ENCODE peak calls at places on chromosomes 12 and 14, in five cellular contexts. Z is heart right ventricle, D is kidney, S is OCI-LY7, K is fibroblast of lung. Y is an unnamed sample.

GRCh38 chr12:70240677-70241076 is 2.6 kb upstream of the CNOT2 start:
- DNase-seq in S (no peak), D (no peak), K (no peak), Z (no peak), Y (no peak)

GRCh38 chr12:7555752-7556151 is 52.2 kb upstream of the CD163 start:
- DNase-seq in D (no peak), S (no peak), K (peak; percentile 81), Z (no peak), Y (no peak)

GRCh38 chr14:35534884-35535793 is 1.2 kb downstream of the INSM2 start:
- DNase-seq in S (peak; percentile 20), K (peak; percentile 63), Z (peak; percentile 44), D (peak; percentile 88), Y (no peak)

GRCh38 chr12:57868211-57868610 is 21.7 kb upstream of the CTDSP2 start:
- DNase-seq in Z (no peak), K (no peak), S (no peak), D (no peak), Y (no peak)

GRCh38 chr12:115209230-115209629 is 525.3 kb upstream of the TBX3 start:
- DNase-seq in K (no peak), D (no peak), Z (no peak), S (no peak), Y (no peak)

GRCh38 chr14:28952707-28953106 is 186.1 kb downstream of the FOXG1 start:
- DNase-seq in K (no peak), D (no peak), Z (no peak), S (no peak), Y (no peak)

GRCh38 chr14:23306412-23307145 is at the start of gene BCL2L2:
- DNase-seq in S (peak; percentile 74), Z (peak; percentile 94), D (peak; percentile 97), K (peak; percentile 90), Y (peak; percentile 77)

GRCh38 chr12:97404549-97404948 is 58.1 kb upstream of the RMST start:
- DNase-seq in S (peak; percentile 51), Z (peak; percentile 11), D (no peak), K (peak; percentile 11), Y (no peak)

GRCh38 chr14:104591506-104592291 is 12.1 kb downstream of the C14orf180 start:
- DNase-seq in D (peak; percentile 62), K (no peak), S (no peak), Z (no peak), Y (no peak)

DNA sequence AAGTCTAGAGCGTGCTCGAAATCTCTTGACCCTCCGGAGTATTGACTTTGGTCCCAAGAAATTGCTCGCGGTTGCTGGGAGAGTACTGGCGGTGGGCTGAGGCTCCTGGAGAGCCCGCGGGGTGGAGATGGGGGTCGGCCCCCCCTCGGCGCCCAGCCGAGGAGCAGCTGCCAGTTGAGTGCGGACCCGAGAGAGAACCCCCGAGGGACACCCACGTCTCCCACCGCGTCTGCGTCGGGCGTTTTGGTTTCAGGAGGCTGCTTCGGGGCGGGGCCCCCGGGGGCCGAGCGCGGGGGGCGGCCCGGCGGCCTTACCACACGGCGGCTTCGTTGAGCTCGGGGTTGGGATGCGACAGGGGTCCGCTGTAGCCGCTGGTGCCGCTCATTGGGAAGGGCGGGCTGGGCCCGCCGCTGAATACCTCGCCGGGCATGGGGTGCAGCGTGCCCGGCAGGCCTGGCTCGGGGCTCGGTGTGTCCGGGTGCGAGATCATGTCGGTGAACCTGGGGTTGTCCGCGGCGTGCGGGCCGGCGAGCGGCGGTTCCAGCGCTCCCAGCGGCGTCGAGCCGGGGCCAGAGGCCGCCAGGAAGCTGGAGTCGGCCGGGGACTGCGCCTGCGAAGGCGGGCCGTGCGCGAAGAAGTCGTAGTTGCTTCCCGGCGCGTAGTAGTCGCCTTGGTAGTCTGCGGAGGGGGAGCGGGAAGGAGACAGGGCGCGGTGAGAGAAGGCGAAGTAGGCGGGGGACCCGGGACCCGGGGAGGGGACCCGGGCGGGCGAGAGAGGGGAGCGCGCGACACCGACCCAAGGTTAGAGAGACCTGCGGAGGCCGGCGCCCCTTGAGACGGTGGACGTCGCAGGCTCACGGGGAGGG is 8.6 kb downstream of the LHX5 start:
- DNase-seq in S (no peak), K (no peak), D (peak; percentile 65), Z (no peak), Y (no peak)
- H3K4me3 ChIP-seq in S (no peak overlapping the region), K (no peak overlapping the region), D (no peak overlapping the region), Z (peak overlapping the region; percentile 36), Y (peak overlapping the region; percentile 64)

GRCh38 chr14:48536318-48536717 is 860.9 kb upstream of the MDGA2 start:
- DNase-seq in S (peak; percentile 2), Z (no peak), K (no peak), D (no peak), Y (no peak)
- TF ChIP-seq CTCF in S (no peak), Z (no peak), K (no peak), D (no peak), Y (no peak)

GRCh38 chr12:55704824-55705780 is 2.6 kb downstream of the ITGA7 start:
- DNase-seq in D (peak; percentile 37), S (no peak), K (no peak), Z (no peak), Y (no peak)

GRCh38 chr12:55702861-55703260 is 4.8 kb downstream of the ITGA7 start:
- DNase-seq in K (no peak), D (peak; percentile 56), S (no peak), Z (no peak), Y (no peak)

GRCh38 chr12:55705802-55706402 is 1.8 kb downstream of the ITGA7 start:
- DNase-seq in D (peak; percentile 35), Z (no peak), K (no peak), S (peak; percentile 63), Y (no peak)

GRCh38 chr12:55703976-55704761 is 3.5 kb downstream of the ITGA7 start:
- DNase-seq in K (peak; percentile 29), S (no peak), D (peak; percentile 66), Z (peak; percentile 79), Y (no peak)

GRCh38 chr12:55703288-55703687 is 4.4 kb downstream of the ITGA7 start:
- DNase-seq in D (peak; percentile 32), Z (peak; percentile 78), K (no peak), S (no peak), Y (no peak)
- H3K4me1 ChIP-seq in D (peaks cover 12% of the 10 kb centered on the region), Z (peaks cover 45% of the 10 kb centered on the region), K (peaks cover 13% of the 10 kb centered on the region), S (peaks cover 11% of the 10 kb centered on the region), Y (peaks cover 15% of the 10 kb centered on the region)

GRCh38 chr14:68952544-68953535 is 26.3 kb downstream of the ACTN1 start:
- DNase-seq in S (no peak), D (peak; percentile 71), K (peak; percentile 98), Z (peak; percentile 77), Y (no peak)
- H3K4me3 ChIP-seq in S (no peak overlapping the region), D (no peak overlapping the region), K (peak overlapping the region; percentile 11), Z (peak overlapping the region; percentile 33), Y (peak overlapping the region; percentile 65)

GRCh38 chr12:4584281-4584680 is 22.3 kb downstream of the DYRK4 start:
- DNase-seq in S (peak; percentile 81), K (no peak), Z (no peak), D (no peak), Y (no peak)

GRCh38 chr12:4580165-4580773 is 18.3 kb downstream of the DYRK4 start:
- DNase-seq in D (no peak), Z (no peak), K (no peak), S (no peak), Y (no peak)

GRCh38 chr12:4584896-4585295 is 22.9 kb downstream of the DYRK4 start:
- DNase-seq in D (no peak), S (no peak), Z (no peak), K (no peak), Y (no peak)

DNA sequence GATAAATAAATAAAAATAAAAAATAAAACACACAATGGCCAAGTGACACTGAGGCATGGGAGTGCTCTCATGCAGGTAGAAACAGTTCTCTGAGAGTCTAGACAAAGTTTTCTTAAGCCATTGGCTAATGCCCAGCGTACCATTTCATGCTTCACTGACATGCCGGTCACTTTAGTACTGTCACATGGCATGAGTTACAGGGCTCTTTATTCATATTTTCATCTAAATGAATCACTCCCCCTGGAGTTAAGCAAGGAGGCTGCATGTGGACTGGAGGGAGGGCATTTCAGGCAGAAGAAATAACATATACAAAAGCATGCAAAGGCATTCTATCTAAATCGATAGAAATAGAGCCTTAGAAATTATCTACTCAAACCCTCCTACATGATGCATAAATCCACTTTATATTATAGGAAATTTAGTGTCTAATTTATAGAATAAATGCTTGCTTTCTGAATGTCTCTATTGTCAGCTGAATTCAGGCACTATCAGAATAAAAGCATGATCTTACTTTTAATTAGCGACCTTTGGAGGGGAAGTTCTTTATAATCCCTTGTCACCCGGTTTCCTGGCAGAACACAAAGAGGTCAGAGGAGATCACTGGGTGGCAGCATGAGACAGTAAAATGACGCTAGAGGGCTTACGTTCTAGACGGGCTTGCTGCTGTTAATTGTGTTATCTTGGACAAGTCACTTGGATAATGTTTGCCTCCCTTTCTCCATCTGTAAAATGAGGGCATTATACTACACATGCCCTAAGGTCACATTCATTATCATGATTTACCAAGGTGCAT is 17.5 kb downstream of the DYRK4 start:
- DNase-seq in S (peak; percentile 72), D (no peak), K (peak; percentile 15), Z (no peak), Y (no peak)
- TF ChIP-seq CTCF in S (peak; percentile 84), D (peak; percentile 3), K (peak; percentile 35), Z (no peak), Y (no peak)

GRCh38 chr14:73758392-73759182 is 44.4 kb upstream of the PNMA1 start:
- DNase-seq in D (peak; percentile 92), K (peak; percentile 56), S (peak; percentile 85), Z (peak; percentile 65), Y (no peak)
- H3K4me1 ChIP-seq in D (peaks cover 76% of the 10 kb centered on the region), K (peaks cover 60% of the 10 kb centered on the region), S (peaks cover 77% of the 10 kb centered on the region), Z (peaks cover 84% of the 10 kb centered on the region), Y (peaks cover 70% of the 10 kb centered on the region)

DNA sequence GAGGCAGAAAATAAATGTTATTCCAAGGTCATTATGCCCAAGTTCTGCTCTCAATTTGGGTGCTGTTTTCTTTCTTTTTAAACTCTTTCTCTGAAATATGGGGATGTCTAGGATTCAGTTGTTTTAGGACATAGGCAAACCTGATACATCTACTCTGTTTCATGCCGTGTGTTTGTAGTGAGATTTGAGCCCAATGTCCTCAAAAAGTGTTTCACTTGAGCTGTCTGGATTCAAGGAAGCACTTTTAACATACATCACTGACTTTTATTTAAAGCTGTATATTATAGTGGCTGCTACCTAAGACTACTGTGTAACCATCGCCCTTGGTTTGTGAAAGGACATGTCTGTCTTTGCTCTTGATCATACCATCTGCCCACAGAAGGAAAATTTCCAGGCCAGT is 709.3 kb upstream of the STXBP6 start:
- DNase-seq in S (no peak), K (no peak), Z (no peak), D (no peak), Y (no peak)
- H3K4me3 ChIP-seq in S (no peak overlapping the region), K (no peak overlapping the region), Z (no peak overlapping the region), D (no peak overlapping the region), Y (no peak overlapping the region)

Y was measured in thoracic aorta.